ENCODE peak calls at places on chromosomes 3 and 15, in five cellular contexts. One of them, this sample, is unnamed.
A peak's percentile ranks its signal among the peaks of the same experiment; 100 is the strongest.

GRCh38 chr3:197088370-197088769 is 58.8 kb upstream of the MELTF start:
- DNase-seq in MV-4-11: peak; percentile 52
- DNase-seq in stimulated activated CD8-positive, alpha-beta memory T cell treated with anti-CD3 and anti-CD28 coated beads, Interleukin-7, amount 100 ng/mL, for 1 hour: no peak
- DNase-seq in CD8-positive, alpha-beta memory T cell: no peak
- DNase-seq in iris pigment epithelial cell: no peak
- DNase-seq in this sample: no peak

GRCh38 chr15:63056843-63057242 is 14.3 kb downstream of the TPM1 start:
- DNase-seq in MV-4-11: no peak
- DNase-seq in stimulated activated CD8-positive, alpha-beta memory T cell treated with anti-CD3 and anti-CD28 coated beads, Interleukin-7, amount 100 ng/mL, for 1 hour: no peak
- DNase-seq in CD8-positive, alpha-beta memory T cell: no peak
- DNase-seq in iris pigment epithelial cell: no peak
- DNase-seq in this sample: no peak

GRCh38 chr3:62604746-62605351 is 231.5 kb upstream of the FEZF2 start:
- DNase-seq in MV-4-11: no peak
- DNase-seq in stimulated activated CD8-positive, alpha-beta memory T cell treated with anti-CD3 and anti-CD28 coated beads, Interleukin-7, amount 100 ng/mL, for 1 hour: no peak
- DNase-seq in CD8-positive, alpha-beta memory T cell: no peak
- DNase-seq in iris pigment epithelial cell: no peak
- DNase-seq in this sample: no peak

GRCh38 chr3:171407746-171408145 is 52.5 kb downstream of the TNIK start:
- DNase-seq in MV-4-11: no peak
- DNase-seq in stimulated activated CD8-positive, alpha-beta memory T cell treated with anti-CD3 and anti-CD28 coated beads, Interleukin-7, amount 100 ng/mL, for 1 hour: no peak
- DNase-seq in CD8-positive, alpha-beta memory T cell: no peak
- DNase-seq in iris pigment epithelial cell: peak; percentile 92
- DNase-seq in this sample: no peak

GRCh38 chr3:58568572-58569286 is 8.5 kb downstream of the FAM107A start:
- DNase-seq in MV-4-11: peak; percentile 30
- DNase-seq in stimulated activated CD8-positive, alpha-beta memory T cell treated with anti-CD3 and anti-CD28 coated beads, Interleukin-7, amount 100 ng/mL, for 1 hour: peak; percentile 54
- DNase-seq in CD8-positive, alpha-beta memory T cell: peak; percentile 67
- DNase-seq in iris pigment epithelial cell: peak; percentile 59
- DNase-seq in this sample: peak; percentile 89

GRCh38 chr15:74179101-74179841 is 5.8 kb downstream of the ISLR start:
- DNase-seq in MV-4-11: peak; percentile 64
- DNase-seq in stimulated activated CD8-positive, alpha-beta memory T cell treated with anti-CD3 and anti-CD28 coated beads, Interleukin-7, amount 100 ng/mL, for 1 hour: no peak
- DNase-seq in CD8-positive, alpha-beta memory T cell: no peak
- DNase-seq in iris pigment epithelial cell: peak; percentile 94
- DNase-seq in this sample: peak; percentile 48

GRCh38 chr3:45318712-45319111 is 69.7 kb upstream of the LARS2 start:
- DNase-seq in MV-4-11: no peak
- DNase-seq in stimulated activated CD8-positive, alpha-beta memory T cell treated with anti-CD3 and anti-CD28 coated beads, Interleukin-7, amount 100 ng/mL, for 1 hour: no peak
- DNase-seq in CD8-positive, alpha-beta memory T cell: no peak
- DNase-seq in iris pigment epithelial cell: no peak
- DNase-seq in this sample: no peak

GRCh38 chr3:124969963-124970722 is 35.6 kb upstream of the MUC13 start:
- DNase-seq in MV-4-11: no peak
- DNase-seq in stimulated activated CD8-positive, alpha-beta memory T cell treated with anti-CD3 and anti-CD28 coated beads, Interleukin-7, amount 100 ng/mL, for 1 hour: no peak
- DNase-seq in CD8-positive, alpha-beta memory T cell: no peak
- DNase-seq in iris pigment epithelial cell: no peak
- DNase-seq in this sample: no peak

GRCh38 chr3:111539351-111540331 is 2.4 kb upstream of the CD96 start:
- DNase-seq in MV-4-11: no peak
- DNase-seq in stimulated activated CD8-positive, alpha-beta memory T cell treated with anti-CD3 and anti-CD28 coated beads, Interleukin-7, amount 100 ng/mL, for 1 hour: peak; percentile 41
- DNase-seq in CD8-positive, alpha-beta memory T cell: peak; percentile 77
- DNase-seq in iris pigment epithelial cell: peak; percentile 64
- DNase-seq in this sample: no peak

GRCh38 chr3:148971819-148972218 is 19.5 kb upstream of the GYG1 start:
- DNase-seq in MV-4-11: no peak
- DNase-seq in stimulated activated CD8-positive, alpha-beta memory T cell treated with anti-CD3 and anti-CD28 coated beads, Interleukin-7, amount 100 ng/mL, for 1 hour: no peak
- DNase-seq in CD8-positive, alpha-beta memory T cell: no peak
- DNase-seq in iris pigment epithelial cell: peak; percentile 33
- DNase-seq in this sample: no peak

GRCh38 chr3:18425641-18426403 is 683 bp upstream of the SATB1 start:
- DNase-seq in MV-4-11: peak; percentile 65
- DNase-seq in stimulated activated CD8-positive, alpha-beta memory T cell treated with anti-CD3 and anti-CD28 coated beads, Interleukin-7, amount 100 ng/mL, for 1 hour: peak; percentile 43
- DNase-seq in CD8-positive, alpha-beta memory T cell: peak; percentile 75
- DNase-seq in iris pigment epithelial cell: no peak
- DNase-seq in this sample: no peak

GRCh38 chr3:129732200-129732876 is 125.9 kb upstream of the PLXND1 start:
- DNase-seq in MV-4-11: no peak
- DNase-seq in stimulated activated CD8-positive, alpha-beta memory T cell treated with anti-CD3 and anti-CD28 coated beads, Interleukin-7, amount 100 ng/mL, for 1 hour: no peak
- DNase-seq in CD8-positive, alpha-beta memory T cell: no peak
- DNase-seq in iris pigment epithelial cell: peak; percentile 17
- DNase-seq in this sample: no peak

GRCh38 chr3:173660645-173661299 is 263.2 kb downstream of the NLGN1 start:
- DNase-seq in MV-4-11: no peak
- DNase-seq in stimulated activated CD8-positive, alpha-beta memory T cell treated with anti-CD3 and anti-CD28 coated beads, Interleukin-7, amount 100 ng/mL, for 1 hour: no peak
- DNase-seq in CD8-positive, alpha-beta memory T cell: no peak
- DNase-seq in iris pigment epithelial cell: peak; percentile 42
- DNase-seq in this sample: no peak

GRCh38 chr3:180277036-180277435 is 240.3 kb upstream of the PEX5L start:
- DNase-seq in MV-4-11: peak; percentile 8
- DNase-seq in stimulated activated CD8-positive, alpha-beta memory T cell treated with anti-CD3 and anti-CD28 coated beads, Interleukin-7, amount 100 ng/mL, for 1 hour: no peak
- DNase-seq in CD8-positive, alpha-beta memory T cell: no peak
- DNase-seq in iris pigment epithelial cell: no peak
- DNase-seq in this sample: no peak

GRCh38 chr3:100915706-100916105 is 77.5 kb downstream of the ABI3BP start:
- DNase-seq in MV-4-11: no peak
- DNase-seq in stimulated activated CD8-positive, alpha-beta memory T cell treated with anti-CD3 and anti-CD28 coated beads, Interleukin-7, amount 100 ng/mL, for 1 hour: no peak
- DNase-seq in CD8-positive, alpha-beta memory T cell: no peak
- DNase-seq in iris pigment epithelial cell: no peak
- DNase-seq in this sample: no peak

GRCh38 chr3:194176274-194176991 is 40.5 kb downstream of the HES1 start:
- DNase-seq in MV-4-11: no peak
- DNase-seq in stimulated activated CD8-positive, alpha-beta memory T cell treated with anti-CD3 and anti-CD28 coated beads, Interleukin-7, amount 100 ng/mL, for 1 hour: no peak
- DNase-seq in CD8-positive, alpha-beta memory T cell: no peak
- DNase-seq in iris pigment epithelial cell: peak; percentile 20
- DNase-seq in this sample: no peak

GRCh38 chr3:38001456-38002081 is 11.0 kb downstream of the VILL start:
- DNase-seq in MV-4-11: peak; percentile 3
- DNase-seq in stimulated activated CD8-positive, alpha-beta memory T cell treated with anti-CD3 and anti-CD28 coated beads, Interleukin-7, amount 100 ng/mL, for 1 hour: no peak
- DNase-seq in CD8-positive, alpha-beta memory T cell: peak; percentile 50
- DNase-seq in iris pigment epithelial cell: no peak
- DNase-seq in this sample: no peak

GRCh38 chr15:34241376-34242350 is 16.8 kb downstream of the EMC4 start:
- DNase-seq in MV-4-11: peak; percentile 32
- DNase-seq in stimulated activated CD8-positive, alpha-beta memory T cell treated with anti-CD3 and anti-CD28 coated beads, Interleukin-7, amount 100 ng/mL, for 1 hour: no peak
- DNase-seq in CD8-positive, alpha-beta memory T cell: peak; percentile 51
- DNase-seq in iris pigment epithelial cell: peak; percentile 60
- DNase-seq in this sample: no peak

GRCh38 chr15:59687831-59688230 is 1.3 kb downstream of the BNIP2 start:
- DNase-seq in MV-4-11: peak; percentile 82
- DNase-seq in stimulated activated CD8-positive, alpha-beta memory T cell treated with anti-CD3 and anti-CD28 coated beads, Interleukin-7, amount 100 ng/mL, for 1 hour: no peak
- DNase-seq in CD8-positive, alpha-beta memory T cell: peak; percentile 48
- DNase-seq in iris pigment epithelial cell: peak; percentile 64
- DNase-seq in this sample: no peak

GRCh38 chr3:138461246-138461645 is 26.8 kb downstream of the ESYT3 start:
- DNase-seq in MV-4-11: no peak
- DNase-seq in stimulated activated CD8-positive, alpha-beta memory T cell treated with anti-CD3 and anti-CD28 coated beads, Interleukin-7, amount 100 ng/mL, for 1 hour: no peak
- DNase-seq in CD8-positive, alpha-beta memory T cell: no peak
- DNase-seq in iris pigment epithelial cell: peak; percentile 12
- DNase-seq in this sample: no peak

GRCh38 chr15:41633609-41634008 is 26.6 kb upstream of the MGA start:
- DNase-seq in MV-4-11: no peak
- DNase-seq in stimulated activated CD8-positive, alpha-beta memory T cell treated with anti-CD3 and anti-CD28 coated beads, Interleukin-7, amount 100 ng/mL, for 1 hour: no peak
- DNase-seq in CD8-positive, alpha-beta memory T cell: no peak
- DNase-seq in iris pigment epithelial cell: no peak
- DNase-seq in this sample: no peak

GRCh38 chr3:191094057-191094456 is 105.0 kb upstream of the OSTN start:
- DNase-seq in MV-4-11: no peak
- DNase-seq in stimulated activated CD8-positive, alpha-beta memory T cell treated with anti-CD3 and anti-CD28 coated beads, Interleukin-7, amount 100 ng/mL, for 1 hour: no peak
- DNase-seq in CD8-positive, alpha-beta memory T cell: no peak
- DNase-seq in iris pigment epithelial cell: peak; percentile 93
- DNase-seq in this sample: no peak

GRCh38 chr3:13106308-13106970 is 33.2 kb upstream of the IQSEC1 start:
- DNase-seq in MV-4-11: no peak
- DNase-seq in stimulated activated CD8-positive, alpha-beta memory T cell treated with anti-CD3 and anti-CD28 coated beads, Interleukin-7, amount 100 ng/mL, for 1 hour: no peak
- DNase-seq in CD8-positive, alpha-beta memory T cell: no peak
- DNase-seq in iris pigment epithelial cell: no peak
- DNase-seq in this sample: no peak

GRCh38 chr15:58203537-58203936 is 65.4 kb downstream of the AQP9 start:
- DNase-seq in MV-4-11: no peak
- DNase-seq in stimulated activated CD8-positive, alpha-beta memory T cell treated with anti-CD3 and anti-CD28 coated beads, Interleukin-7, amount 100 ng/mL, for 1 hour: no peak
- DNase-seq in CD8-positive, alpha-beta memory T cell: no peak
- DNase-seq in iris pigment epithelial cell: peak; percentile 97
- DNase-seq in this sample: no peak

GRCh38 chr3:85790445-85791030 is 831.7 kb downstream of the CADM2 start:
- DNase-seq in MV-4-11: no peak
- DNase-seq in stimulated activated CD8-positive, alpha-beta memory T cell treated with anti-CD3 and anti-CD28 coated beads, Interleukin-7, amount 100 ng/mL, for 1 hour: no peak
- DNase-seq in CD8-positive, alpha-beta memory T cell: no peak
- DNase-seq in iris pigment epithelial cell: no peak
- DNase-seq in this sample: no peak

GRCh38 chr3:195319060-195319459 is 48.1 kb upstream of the XXYLT1 start:
- DNase-seq in MV-4-11: no peak
- DNase-seq in stimulated activated CD8-positive, alpha-beta memory T cell treated with anti-CD3 and anti-CD28 coated beads, Interleukin-7, amount 100 ng/mL, for 1 hour: no peak
- DNase-seq in CD8-positive, alpha-beta memory T cell: no peak
- DNase-seq in iris pigment epithelial cell: peak; percentile 3
- DNase-seq in this sample: no peak

This sample was measured in omental fat pad.